ENCODE peak calls at places on chromosomes 4 and X, in six cellular contexts. One of them, this sample, is unnamed.

GRCh38 chrX:10158279-10158939 is 1.6 kb downstream of the CLCN4 start:
- DNase-seq in stimulated activated naive B cell treated with anti-CD40 and anti-IgM and Interleukin-4, amounts not matched to agents 10 μg/mL and 1 μg/mL and 100 μg/mL, for 72 hours: peak; percentile 37
- DNase-seq in mammary epithelial cell: no peak
- DNase-seq in GM20000: peak; percentile 39
- DNase-seq in RPMI7951: no peak
- DNase-seq in RPMI8226: no peak
- DNase-seq in this sample: no peak

GRCh38 chrX:124641737-124642491 is 295.6 kb downstream of the SH2D1A start:
- DNase-seq in stimulated activated naive B cell treated with anti-CD40 and anti-IgM and Interleukin-4, amounts not matched to agents 10 μg/mL and 1 μg/mL and 100 μg/mL, for 72 hours: no peak
- DNase-seq in mammary epithelial cell: no peak
- DNase-seq in GM20000: no peak
- DNase-seq in RPMI7951: no peak
- DNase-seq in RPMI8226: no peak
- DNase-seq in this sample: no peak

GRCh38 chrX:103517246-103517645 is 2.0 kb downstream of the RAB40A start:
- DNase-seq in stimulated activated naive B cell treated with anti-CD40 and anti-IgM and Interleukin-4, amounts not matched to agents 10 μg/mL and 1 μg/mL and 100 μg/mL, for 72 hours: no peak
- DNase-seq in mammary epithelial cell: peak; percentile 70
- DNase-seq in GM20000: no peak
- DNase-seq in RPMI7951: no peak
- DNase-seq in RPMI8226: no peak
- DNase-seq in this sample: no peak

GRCh38 chr4:129218355-129218754 is 122.4 kb downstream of the C4orf33 start:
- DNase-seq in stimulated activated naive B cell treated with anti-CD40 and anti-IgM and Interleukin-4, amounts not matched to agents 10 μg/mL and 1 μg/mL and 100 μg/mL, for 72 hours: no peak
- DNase-seq in mammary epithelial cell: no peak
- DNase-seq in GM20000: no peak
- DNase-seq in RPMI7951: peak; percentile 16
- DNase-seq in RPMI8226: peak; percentile 6
- DNase-seq in this sample: no peak

GRCh38 chr4:53515076-53515475 is 76.2 kb downstream of the LNX1 start:
- DNase-seq in stimulated activated naive B cell treated with anti-CD40 and anti-IgM and Interleukin-4, amounts not matched to agents 10 μg/mL and 1 μg/mL and 100 μg/mL, for 72 hours: no peak
- DNase-seq in mammary epithelial cell: no peak
- DNase-seq in GM20000: no peak
- DNase-seq in RPMI7951: peak; percentile 22
- DNase-seq in RPMI8226: no peak
- DNase-seq in this sample: no peak

GRCh38 chr4:118224239-118224829 is 128.5 kb downstream of the PRSS12 start:
- DNase-seq in stimulated activated naive B cell treated with anti-CD40 and anti-IgM and Interleukin-4, amounts not matched to agents 10 μg/mL and 1 μg/mL and 100 μg/mL, for 72 hours: no peak
- DNase-seq in mammary epithelial cell: peak; percentile 40
- DNase-seq in GM20000: peak; percentile 15
- DNase-seq in RPMI7951: peak; percentile 52
- DNase-seq in RPMI8226: peak; percentile 19
- DNase-seq in this sample: peak; percentile 77

GRCh38 chr4:159498371-159499115 is 395.7 kb downstream of the RAPGEF2 start:
- DNase-seq in stimulated activated naive B cell treated with anti-CD40 and anti-IgM and Interleukin-4, amounts not matched to agents 10 μg/mL and 1 μg/mL and 100 μg/mL, for 72 hours: no peak
- DNase-seq in mammary epithelial cell: no peak
- DNase-seq in GM20000: no peak
- DNase-seq in RPMI7951: no peak
- DNase-seq in RPMI8226: no peak
- DNase-seq in this sample: peak; percentile 25

GRCh38 chr4:1342003-1342402 is 5.0 kb upstream of the UVSSA start:
- DNase-seq in stimulated activated naive B cell treated with anti-CD40 and anti-IgM and Interleukin-4, amounts not matched to agents 10 μg/mL and 1 μg/mL and 100 μg/mL, for 72 hours: no peak
- DNase-seq in mammary epithelial cell: no peak
- DNase-seq in GM20000: no peak
- DNase-seq in RPMI7951: no peak
- DNase-seq in RPMI8226: no peak
- DNase-seq in this sample: no peak

GRCh38 chr4:64940698-64941097 is 531.4 kb upstream of the TECRL start:
- DNase-seq in stimulated activated naive B cell treated with anti-CD40 and anti-IgM and Interleukin-4, amounts not matched to agents 10 μg/mL and 1 μg/mL and 100 μg/mL, for 72 hours: no peak
- DNase-seq in mammary epithelial cell: peak; percentile 76
- DNase-seq in GM20000: no peak
- DNase-seq in RPMI7951: no peak
- DNase-seq in RPMI8226: no peak
- DNase-seq in this sample: no peak

GRCh38 chrX:49171752-49172279 is at the start of gene PLP2:
- DNase-seq in stimulated activated naive B cell treated with anti-CD40 and anti-IgM and Interleukin-4, amounts not matched to agents 10 μg/mL and 1 μg/mL and 100 μg/mL, for 72 hours: peak; percentile 55
- DNase-seq in mammary epithelial cell: peak; percentile 72
- DNase-seq in GM20000: peak; percentile 67
- DNase-seq in RPMI7951: peak; percentile 87
- DNase-seq in RPMI8226: peak; percentile 81
- DNase-seq in this sample: no peak

GRCh38 chr4:44447563-44448504 is 775 bp downstream of the KCTD8 start:
- DNase-seq in stimulated activated naive B cell treated with anti-CD40 and anti-IgM and Interleukin-4, amounts not matched to agents 10 μg/mL and 1 μg/mL and 100 μg/mL, for 72 hours: no peak
- DNase-seq in mammary epithelial cell: peak; percentile 20
- DNase-seq in GM20000: peak; percentile 45
- DNase-seq in RPMI7951: no peak
- DNase-seq in RPMI8226: no peak
- DNase-seq in this sample: peak; percentile 10

GRCh38 chr4:41977709-41978108 is 3.8 kb upstream of the DCAF4L1 start:
- DNase-seq in stimulated activated naive B cell treated with anti-CD40 and anti-IgM and Interleukin-4, amounts not matched to agents 10 μg/mL and 1 μg/mL and 100 μg/mL, for 72 hours: no peak
- DNase-seq in mammary epithelial cell: no peak
- DNase-seq in GM20000: no peak
- DNase-seq in RPMI7951: peak; percentile 19
- DNase-seq in RPMI8226: no peak
- DNase-seq in this sample: no peak

GRCh38 chrX:40759374-40759773 is 24.0 kb upstream of the MED14 start:
- DNase-seq in stimulated activated naive B cell treated with anti-CD40 and anti-IgM and Interleukin-4, amounts not matched to agents 10 μg/mL and 1 μg/mL and 100 μg/mL, for 72 hours: no peak
- DNase-seq in mammary epithelial cell: no peak
- DNase-seq in GM20000: peak; percentile 7
- DNase-seq in RPMI7951: no peak
- DNase-seq in RPMI8226: no peak
- DNase-seq in this sample: no peak

GRCh38 chr4:1713003-1713397 is 881 bp upstream of the SLBP start:
- DNase-seq in stimulated activated naive B cell treated with anti-CD40 and anti-IgM and Interleukin-4, amounts not matched to agents 10 μg/mL and 1 μg/mL and 100 μg/mL, for 72 hours: no peak
- DNase-seq in mammary epithelial cell: no peak
- DNase-seq in GM20000: no peak
- DNase-seq in RPMI7951: no peak
- DNase-seq in RPMI8226: peak; percentile 48
- DNase-seq in this sample: no peak

GRCh38 chr4:54586343-54586953 is 71.3 kb upstream of the KIT start:
- DNase-seq in stimulated activated naive B cell treated with anti-CD40 and anti-IgM and Interleukin-4, amounts not matched to agents 10 μg/mL and 1 μg/mL and 100 μg/mL, for 72 hours: no peak
- DNase-seq in mammary epithelial cell: peak; percentile 64
- DNase-seq in GM20000: no peak
- DNase-seq in RPMI7951: peak; percentile 85
- DNase-seq in RPMI8226: no peak
- DNase-seq in this sample: peak; percentile 89

GRCh38 chrX:96480081-96480480 is 204.6 kb upstream of the DIAPH2 start:
- DNase-seq in stimulated activated naive B cell treated with anti-CD40 and anti-IgM and Interleukin-4, amounts not matched to agents 10 μg/mL and 1 μg/mL and 100 μg/mL, for 72 hours: no peak
- DNase-seq in mammary epithelial cell: no peak
- DNase-seq in GM20000: no peak
- DNase-seq in RPMI7951: no peak
- DNase-seq in RPMI8226: no peak
- DNase-seq in this sample: no peak

GRCh38 chr4:113433536-113434246 is 327.8 kb downstream of the CAMK2D start:
- DNase-seq in stimulated activated naive B cell treated with anti-CD40 and anti-IgM and Interleukin-4, amounts not matched to agents 10 μg/mL and 1 μg/mL and 100 μg/mL, for 72 hours: no peak
- DNase-seq in mammary epithelial cell: no peak
- DNase-seq in GM20000: no peak
- DNase-seq in RPMI7951: no peak
- DNase-seq in RPMI8226: no peak
- DNase-seq in this sample: no peak

GRCh38 chr4:336099-336892 is 1.3 kb upstream of the ZNF141 start:
- DNase-seq in stimulated activated naive B cell treated with anti-CD40 and anti-IgM and Interleukin-4, amounts not matched to agents 10 μg/mL and 1 μg/mL and 100 μg/mL, for 72 hours: no peak
- DNase-seq in mammary epithelial cell: no peak
- DNase-seq in GM20000: peak; percentile 62
- DNase-seq in RPMI7951: no peak
- DNase-seq in RPMI8226: no peak
- DNase-seq in this sample: no peak

GRCh38 chr4:71498002-71498401 is 159.2 kb downstream of the SLC4A4 start:
- DNase-seq in stimulated activated naive B cell treated with anti-CD40 and anti-IgM and Interleukin-4, amounts not matched to agents 10 μg/mL and 1 μg/mL and 100 μg/mL, for 72 hours: no peak
- DNase-seq in mammary epithelial cell: no peak
- DNase-seq in GM20000: no peak
- DNase-seq in RPMI7951: no peak
- DNase-seq in RPMI8226: no peak
- DNase-seq in this sample: no peak

GRCh38 chrX:39418132-39418935 is 617.1 kb downstream of the MID1IP1 start:
- DNase-seq in stimulated activated naive B cell treated with anti-CD40 and anti-IgM and Interleukin-4, amounts not matched to agents 10 μg/mL and 1 μg/mL and 100 μg/mL, for 72 hours: no peak
- DNase-seq in mammary epithelial cell: no peak
- DNase-seq in GM20000: no peak
- DNase-seq in RPMI7951: no peak
- DNase-seq in RPMI8226: no peak
- DNase-seq in this sample: no peak

GRCh38 chrX:101550825-101551767 is 749 bp downstream of the ARMCX1 start:
- DNase-seq in stimulated activated naive B cell treated with anti-CD40 and anti-IgM and Interleukin-4, amounts not matched to agents 10 μg/mL and 1 μg/mL and 100 μg/mL, for 72 hours: no peak
- DNase-seq in mammary epithelial cell: peak; percentile 4
- DNase-seq in GM20000: no peak
- DNase-seq in RPMI7951: peak; percentile 38
- DNase-seq in RPMI8226: no peak
- DNase-seq in this sample: peak; percentile 23

GRCh38 chr4:107760281-107760947 is 40.4 kb upstream of the PAPSS1 start:
- DNase-seq in stimulated activated naive B cell treated with anti-CD40 and anti-IgM and Interleukin-4, amounts not matched to agents 10 μg/mL and 1 μg/mL and 100 μg/mL, for 72 hours: no peak
- DNase-seq in mammary epithelial cell: no peak
- DNase-seq in GM20000: no peak
- DNase-seq in RPMI7951: peak; percentile 37
- DNase-seq in RPMI8226: no peak
- DNase-seq in this sample: no peak

GRCh38 chr4:13990596-13991589 is 363.4 kb upstream of the BOD1L1 start:
- DNase-seq in stimulated activated naive B cell treated with anti-CD40 and anti-IgM and Interleukin-4, amounts not matched to agents 10 μg/mL and 1 μg/mL and 100 μg/mL, for 72 hours: no peak
- DNase-seq in mammary epithelial cell: no peak
- DNase-seq in GM20000: no peak
- DNase-seq in RPMI7951: peak; percentile 76
- DNase-seq in RPMI8226: no peak
- DNase-seq in this sample: peak; percentile 61

GRCh38 chrX:114500622-114501021 is 83.3 kb upstream of the HTR2C start:
- DNase-seq in stimulated activated naive B cell treated with anti-CD40 and anti-IgM and Interleukin-4, amounts not matched to agents 10 μg/mL and 1 μg/mL and 100 μg/mL, for 72 hours: no peak
- DNase-seq in mammary epithelial cell: no peak
- DNase-seq in GM20000: no peak
- DNase-seq in RPMI7951: no peak
- DNase-seq in RPMI8226: peak; percentile 5
- DNase-seq in this sample: no peak

GRCh38 chr4:31148990-31149389 is 428.8 kb downstream of the PCDH7 start:
- DNase-seq in stimulated activated naive B cell treated with anti-CD40 and anti-IgM and Interleukin-4, amounts not matched to agents 10 μg/mL and 1 μg/mL and 100 μg/mL, for 72 hours: no peak
- DNase-seq in mammary epithelial cell: no peak
- DNase-seq in GM20000: no peak
- DNase-seq in RPMI7951: no peak
- DNase-seq in RPMI8226: no peak
- DNase-seq in this sample: no peak

GRCh38 chr4:155433636-155434360 is 57.0 kb upstream of the MAP9 start:
- DNase-seq in stimulated activated naive B cell treated with anti-CD40 and anti-IgM and Interleukin-4, amounts not matched to agents 10 μg/mL and 1 μg/mL and 100 μg/mL, for 72 hours: no peak
- DNase-seq in mammary epithelial cell: peak; percentile 89
- DNase-seq in GM20000: no peak
- DNase-seq in RPMI7951: peak; percentile 42
- DNase-seq in RPMI8226: no peak
- DNase-seq in this sample: peak; percentile 37

GRCh38 chr4:169079942-169080827 is 70.1 kb upstream of the CBR4 start:
- DNase-seq in stimulated activated naive B cell treated with anti-CD40 and anti-IgM and Interleukin-4, amounts not matched to agents 10 μg/mL and 1 μg/mL and 100 μg/mL, for 72 hours: peak; percentile 14
- DNase-seq in mammary epithelial cell: peak; percentile 25
- DNase-seq in GM20000: peak; percentile 55
- DNase-seq in RPMI7951: peak; percentile 63
- DNase-seq in RPMI8226: peak; percentile 7
- DNase-seq in this sample: no peak

GRCh38 chrX:4668802-4669536 is 955.5 kb upstream of the PRKX start:
- DNase-seq in stimulated activated naive B cell treated with anti-CD40 and anti-IgM and Interleukin-4, amounts not matched to agents 10 μg/mL and 1 μg/mL and 100 μg/mL, for 72 hours: no peak
- DNase-seq in mammary epithelial cell: no peak
- DNase-seq in GM20000: no peak
- DNase-seq in RPMI7951: no peak
- DNase-seq in RPMI8226: no peak
- DNase-seq in this sample: no peak

GRCh38 chr4:66372706-66373105 is 702.4 kb upstream of the EPHA5 start:
- DNase-seq in stimulated activated naive B cell treated with anti-CD40 and anti-IgM and Interleukin-4, amounts not matched to agents 10 μg/mL and 1 μg/mL and 100 μg/mL, for 72 hours: no peak
- DNase-seq in mammary epithelial cell: no peak
- DNase-seq in GM20000: no peak
- DNase-seq in RPMI7951: peak; percentile 3
- DNase-seq in RPMI8226: no peak
- DNase-seq in this sample: no peak

GRCh38 chr4:153022233-153022632 is 86.1 kb downstream of the FHDC1 start:
- DNase-seq in stimulated activated naive B cell treated with anti-CD40 and anti-IgM and Interleukin-4, amounts not matched to agents 10 μg/mL and 1 μg/mL and 100 μg/mL, for 72 hours: no peak
- DNase-seq in mammary epithelial cell: peak; percentile 88
- DNase-seq in GM20000: no peak
- DNase-seq in RPMI7951: no peak
- DNase-seq in RPMI8226: no peak
- DNase-seq in this sample: no peak

GRCh38 chr4:88514557-88515511 is 8.7 kb downstream of the PYURF start:
- DNase-seq in stimulated activated naive B cell treated with anti-CD40 and anti-IgM and Interleukin-4, amounts not matched to agents 10 μg/mL and 1 μg/mL and 100 μg/mL, for 72 hours: no peak
- DNase-seq in mammary epithelial cell: no peak
- DNase-seq in GM20000: no peak
- DNase-seq in RPMI7951: no peak
- DNase-seq in RPMI8226: no peak
- DNase-seq in this sample: no peak

GRCh38 chr4:78928835-78929234 is 10.4 kb downstream of the PAQR3 start:
- DNase-seq in stimulated activated naive B cell treated with anti-CD40 and anti-IgM and Interleukin-4, amounts not matched to agents 10 μg/mL and 1 μg/mL and 100 μg/mL, for 72 hours: no peak
- DNase-seq in mammary epithelial cell: no peak
- DNase-seq in GM20000: no peak
- DNase-seq in RPMI7951: no peak
- DNase-seq in RPMI8226: no peak
- DNase-seq in this sample: no peak